ENCODE peak calls at places on chromosomes 12 and 14, in eight cellular contexts. Z is NB4, B is lower leg skin, T is transverse colon, O is tibial nerve, H is body of pancreas, J is heart left ventricle, L is A549. A is an unnamed sample.

GRCh38 chr14:21095430-21096205 is 2.8 kb downstream of the ZNF219 start:
- DNase-seq in Z (no peak), B (no peak), T (no peak), O (no peak), H (no peak), J (no peak), L (no peak), A (no peak)

GRCh38 chr12:49943663-49943945 is 6.9 kb upstream of the AQP2 start:
- DNase-seq in Z (peak), B (no peak), T (no peak), O (no peak), H (no peak), J (no peak), L (no peak), A (no peak)

GRCh38 chr12:104764225-104765073 is 193.6 kb downstream of the SLC41A2 start:
- DNase-seq in Z (peak), B (no peak), T (no peak), O (no peak), H (no peak), J (no peak), L (no peak), A (no peak)

GRCh38 chr12:47729233-47729632 is 3.9 kb upstream of the ENDOU start:
- DNase-seq in Z (no peak), B (no peak), T (no peak), O (no peak), H (no peak), J (no peak), L (no peak), A (no peak)

GRCh38 chr12:7190268-7191055 is 976 bp downstream of the PEX5 start:
- DNase-seq in Z (peak), B (peak), T (peak), O (no peak), H (peak), J (peak), L (peak), A (no peak)

GRCh38 chr14:92797935-92798653 is 4.0 kb downstream of the GOLGA5 start:
- DNase-seq in Z (no peak), B (no peak), T (no peak), O (no peak), H (no peak), J (no peak), L (no peak), A (no peak)

GRCh38 chr12:47896022-47896421 is 8.8 kb downstream of the VDR start:
- DNase-seq in Z (no peak), B (no peak), T (no peak), O (no peak), H (no peak), J (no peak), L (no peak), A (no peak)

GRCh38 chr14:24307575-24308341 is at the start of gene CIDEB:
- DNase-seq in Z (peak), B (no peak), T (peak), O (peak), H (peak), J (no peak), L (peak), A (peak)

GRCh38 chr12:49967042-49967776 is 5.5 kb downstream of the AQP5 start:
- DNase-seq in Z (peak), B (peak), T (peak), O (peak), H (peak), J (peak), L (peak), A (peak)

GRCh38 chr12:59977779-59978178 is 381.9 kb downstream of the SLC16A7 start:
- DNase-seq in Z (no peak), B (no peak), T (no peak), O (no peak), H (no peak), J (no peak), L (no peak), A (no peak)

GRCh38 chr12:46386877-46387629 is 14.5 kb upstream of the SLC38A2 start:
- DNase-seq in Z (peak), B (no peak), T (peak), O (no peak), H (no peak), J (peak), L (no peak), A (no peak)

GRCh38 chr12:48712209-48712608 is 4.3 kb downstream of the CCNT1 start:
- DNase-seq in Z (no peak), B (no peak), T (no peak), O (no peak), H (no peak), J (no peak), L (no peak), A (no peak)

GRCh38 chr12:62813031-62813829 is 121.7 kb downstream of the PPM1H start:
- DNase-seq in Z (peak), B (peak), T (peak), O (peak), H (peak), J (peak), L (peak), A (peak)

GRCh38 chr12:102317155-102317554 is 119.5 kb upstream of the PMCH start:
- DNase-seq in Z (no peak), B (no peak), T (no peak), O (no peak), H (no peak), J (no peak), L (no peak), A (no peak)

GRCh38 chr14:55065411-55065810 is 14.0 kb downstream of the MAPK1IP1L start:
- DNase-seq in Z (no peak), B (no peak), T (no peak), O (no peak), H (no peak), J (no peak), L (no peak), A (no peak)

GRCh38 chr14:61188936-61189808 is 92.0 kb downstream of the TMEM30B start:
- DNase-seq in Z (peak), B (peak), T (peak), O (peak), H (peak), J (peak), L (peak), A (peak)

GRCh38 chr14:105022276-105022670 is 1.4 kb upstream of the CDCA4 start:
- DNase-seq in Z (no peak), B (no peak), T (no peak), O (no peak), H (no peak), J (no peak), L (no peak), A (no peak)

GRCh38 chr14:75542585-75543091 is 20.4 kb downstream of the BATF start:
- DNase-seq in Z (peak), B (peak), T (peak), O (peak), H (peak), J (peak), L (no peak), A (peak)

GRCh38 chr14:70873627-70874026 is 33.6 kb upstream of the PCNX1 start:
- DNase-seq in Z (peak), B (no peak), T (no peak), O (no peak), H (no peak), J (no peak), L (no peak), A (no peak)

GRCh38 chr14:40847496-40847895 is 759.2 kb upstream of the LRFN5 start:
- DNase-seq in Z (no peak), B (no peak), T (no peak), O (no peak), H (no peak), J (no peak), L (no peak), A (no peak)

GRCh38 chr12:116323696-116324386 is 46.3 kb upstream of the MED13L start:
- DNase-seq in Z (no peak), B (no peak), T (no peak), O (no peak), H (no peak), J (no peak), L (no peak), A (no peak)

GRCh38 chr14:41922014-41922413 is 315.3 kb downstream of the LRFN5 start:
- DNase-seq in Z (no peak), B (no peak), T (no peak), O (no peak), H (no peak), J (no peak), L (no peak), A (no peak)

GRCh38 chr12:104466694-104467345 is 10.1 kb downstream of the CHST11 start:
- DNase-seq in Z (no peak), B (no peak), T (no peak), O (no peak), H (no peak), J (no peak), L (no peak), A (no peak)

GRCh38 chr14:92940543-92940942 is 17.6 kb downstream of the CHGA start:
- DNase-seq in Z (no peak), B (no peak), T (no peak), O (no peak), H (no peak), J (no peak), L (no peak), A (no peak)

GRCh38 chr12:91276529-91276928 is 93.9 kb upstream of the DCN start:
- DNase-seq in Z (no peak), B (no peak), T (no peak), O (no peak), H (no peak), J (no peak), L (no peak), A (no peak)

GRCh38 chr12:50661300-50662120 is 102.4 kb upstream of the ATF1 start:
- DNase-seq in Z (no peak), B (no peak), T (no peak), O (no peak), H (no peak), J (no peak), L (no peak), A (no peak)

GRCh38 chr14:92567173-92567725 is 53.7 kb downstream of the RIN3 start:
- DNase-seq in Z (no peak), B (no peak), T (no peak), O (no peak), H (no peak), J (no peak), L (no peak), A (no peak)

GRCh38 chr14:31363331-31364073 is 56.8 kb downstream of the HEATR5A start:
- DNase-seq in Z (no peak), B (no peak), T (no peak), O (no peak), H (no peak), J (no peak), L (no peak), A (no peak)

GRCh38 chr12:103626498-103626897 is 39.4 kb downstream of the STAB2 start:
- DNase-seq in Z (no peak), B (peak), T (peak), O (peak), H (peak), J (peak), L (peak), A (peak)

GRCh38 chr14:74425525-74426201 is 347 bp downstream of the SYNDIG1L start:
- DNase-seq in Z (peak), B (no peak), T (peak), O (no peak), H (peak), J (no peak), L (peak), A (no peak)

GRCh38 chr12:46577063-46577776 is 204.6 kb upstream of the SLC38A2 start:
- DNase-seq in Z (no peak), B (no peak), T (no peak), O (no peak), H (no peak), J (no peak), L (no peak), A (no peak)

GRCh38 chr14:67630938-67631337 is 11.2 kb downstream of the ARG2 start:
- DNase-seq in Z (no peak), B (no peak), T (no peak), O (no peak), H (no peak), J (no peak), L (no peak), A (no peak)

GRCh38 chr14:68373847-68374582 is 418.9 kb downstream of the ZFP36L1 start:
- DNase-seq in Z (no peak), B (no peak), T (no peak), O (no peak), H (no peak), J (no peak), L (no peak), A (no peak)

GRCh38 chr14:50064993-50065392 is 51.4 kb downstream of the VCPKMT start:
- DNase-seq in Z (peak), B (peak), T (peak), O (peak), H (no peak), J (no peak), L (no peak), A (peak)

GRCh38 chr14:58280954-58281787 is 17.2 kb upstream of the ARID4A start:
- DNase-seq in Z (peak), B (peak), T (peak), O (peak), H (peak), J (no peak), L (peak), A (no peak)

GRCh38 chr14:42665083-42665482 is 1058.4 kb downstream of the LRFN5 start:
- DNase-seq in Z (no peak), B (no peak), T (no peak), O (no peak), H (no peak), J (no peak), L (no peak), A (no peak)

GRCh38 chr12:10364839-10365681 is 24.8 kb downstream of the KLRK1 start:
- DNase-seq in Z (peak), B (peak), T (peak), O (peak), H (peak), J (no peak), L (peak), A (peak)
- TF ChIP-seq POLR2A in Z (no peak), B (no peak), T (peak), O (peak), H (no peak), J (no peak), L (no peak), A (no peak)

GRCh38 chr14:100419856-100420255 is 96.7 kb downstream of the SLC25A47 start:
- DNase-seq in Z (no peak), B (no peak), T (no peak), O (no peak), H (no peak), J (no peak), L (no peak), A (no peak)

GRCh38 chr14:100415226-100415625 is 92.1 kb downstream of the SLC25A47 start:
- DNase-seq in Z (no peak), B (no peak), T (no peak), O (no peak), H (no peak), J (no peak), L (no peak), A (no peak)

GRCh38 chr14:100416921-100417451 is 93.8 kb downstream of the SLC25A47 start:
- DNase-seq in Z (no peak), B (no peak), T (peak), O (no peak), H (no peak), J (no peak), L (peak), A (no peak)

GRCh38 chr14:100416081-100416480 is 92.9 kb downstream of the SLC25A47 start:
- DNase-seq in Z (no peak), B (no peak), T (no peak), O (no peak), H (no peak), J (no peak), L (no peak), A (no peak)

GRCh38 chr14:100417466-100417865 is 94.3 kb downstream of the SLC25A47 start:
- DNase-seq in Z (peak), B (peak), T (peak), O (peak), H (peak), J (no peak), L (peak), A (peak)
- TF ChIP-seq POLR2A in Z (no peak), B (no peak), T (peak), O (no peak), H (no peak), J (no peak), L (no peak), A (no peak)

DNA sequence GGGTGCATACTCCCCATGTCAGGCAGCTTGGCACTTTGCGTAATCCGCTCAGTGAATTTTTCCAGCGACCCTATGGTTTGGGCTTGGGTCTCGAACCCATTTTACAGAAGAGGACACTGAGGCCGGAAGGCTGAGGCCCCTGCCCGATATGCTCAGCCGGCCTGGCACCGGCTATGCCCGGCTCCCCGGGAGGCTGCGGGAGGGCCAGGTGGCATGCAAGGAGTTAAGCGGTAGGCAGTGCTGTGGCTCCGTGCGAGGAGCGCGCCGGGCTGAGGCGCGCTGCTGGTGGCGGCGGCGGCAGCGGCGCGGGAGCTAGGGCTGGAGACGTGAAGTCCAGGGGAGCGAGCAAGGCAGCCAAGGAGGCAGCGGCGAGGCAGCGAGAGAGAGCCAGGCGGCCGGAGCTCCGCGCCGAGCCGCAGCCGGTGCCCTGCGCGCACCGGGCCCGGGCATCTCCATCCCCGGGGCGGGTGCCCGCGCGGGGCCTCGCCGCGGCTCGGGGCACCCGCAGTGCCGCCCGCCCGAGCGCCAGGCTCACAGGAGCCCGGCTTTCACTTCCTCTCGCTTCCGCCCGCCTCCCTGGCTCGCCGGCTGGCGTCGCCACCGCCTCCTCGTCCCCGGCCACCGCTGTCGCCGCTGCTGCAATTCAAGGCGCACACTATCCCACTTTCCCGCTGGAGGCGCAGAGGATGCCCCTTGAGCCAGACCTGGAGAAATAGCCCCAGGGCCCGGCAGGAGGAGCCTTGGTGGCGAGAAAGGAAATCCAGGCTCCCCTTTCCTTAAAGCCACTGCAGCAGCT is at the start of gene WSCD2:
- DNase-seq in Z (peak), B (peak), T (peak), O (peak), H (peak), J (no peak), L (no peak), A (peak)
- TF ChIP-seq POLR2A in Z (no peak), B (no peak), T (no peak), O (no peak), H (no peak), J (no peak), L (no peak), A (no peak)

DNA sequence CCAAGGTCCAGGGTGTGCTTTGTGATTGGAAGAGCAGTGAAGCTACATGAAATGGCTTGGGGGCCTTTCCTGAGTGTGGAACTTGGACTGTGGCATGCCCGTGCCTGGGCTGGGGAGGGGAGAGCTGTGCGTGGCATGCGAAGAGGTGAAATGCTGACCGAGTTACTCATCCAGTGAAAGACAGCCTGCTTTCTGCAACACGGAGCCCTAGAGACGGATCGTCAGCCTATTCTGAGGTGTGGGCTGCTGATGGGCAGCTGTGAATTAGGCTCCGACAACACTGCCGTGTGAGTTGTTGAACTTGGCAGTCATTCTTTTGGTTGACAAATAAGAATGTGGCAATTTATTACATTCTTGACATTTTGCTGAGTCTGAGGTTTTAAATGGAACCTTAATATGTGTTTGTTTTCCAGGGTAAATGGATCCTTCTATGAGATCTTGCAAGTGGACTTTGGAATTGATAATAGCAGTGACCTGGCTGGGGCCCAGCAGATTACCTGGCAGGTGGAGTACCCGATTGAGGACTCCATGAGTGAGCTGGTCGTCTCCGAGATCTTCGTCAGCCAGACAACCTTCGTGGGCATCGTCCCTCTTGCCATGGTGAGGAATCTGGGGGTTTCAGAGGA is 453.9 kb downstream of the AACS start:
- DNase-seq in Z (no peak), B (no peak), T (peak), O (no peak), H (peak), J (no peak), L (no peak), A (peak)
- TF ChIP-seq POLR2A in Z (no peak), B (no peak), T (no peak), O (no peak), H (no peak), J (no peak), L (no peak), A (no peak)

GRCh38 chr12:121827351-121828099 is 23.7 kb downstream of the SETD1B start:
- DNase-seq in Z (no peak), B (no peak), T (no peak), O (no peak), H (no peak), J (no peak), L (no peak), A (no peak)

GRCh38 chr12:121823727-121824115 is 19.9 kb downstream of the SETD1B start:
- DNase-seq in Z (no peak), B (no peak), T (no peak), O (no peak), H (no peak), J (no peak), L (no peak), A (no peak)

GRCh38 chr12:121826318-121826954 is 22.6 kb downstream of the SETD1B start:
- DNase-seq in Z (no peak), B (no peak), T (no peak), O (no peak), H (no peak), J (no peak), L (no peak), A (no peak)

GRCh38 chr12:121823101-121823726 is 19.4 kb downstream of the SETD1B start:
- DNase-seq in Z (no peak), B (no peak), T (no peak), O (no peak), H (no peak), J (no peak), L (no peak), A (no peak)

DNA sequence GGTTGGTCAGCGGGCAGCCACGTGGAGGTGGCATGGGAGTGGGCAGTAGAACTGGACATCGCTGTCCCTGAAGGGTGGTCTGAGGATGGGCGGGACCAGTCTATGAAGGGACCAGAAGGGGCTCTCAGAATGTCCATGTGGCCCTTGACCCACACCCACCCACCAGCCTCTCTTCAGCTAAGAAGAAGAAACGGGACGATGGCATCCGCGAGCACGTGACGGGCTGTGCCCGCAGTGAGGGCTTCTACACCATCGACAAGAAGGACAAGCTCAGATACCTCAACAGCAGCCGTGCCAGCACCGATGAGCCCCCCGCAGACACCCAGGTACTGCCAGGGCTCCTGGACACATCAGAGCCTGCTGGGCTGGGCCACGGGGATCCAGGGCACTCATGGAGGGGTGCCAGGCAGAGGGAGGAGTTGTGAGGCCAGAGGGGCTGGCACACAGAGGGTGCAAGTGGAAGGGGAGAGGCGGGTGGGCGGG is 21.3 kb downstream of the SETD1B start:
- DNase-seq in Z (no peak), B (no peak), T (no peak), O (no peak), H (no peak), J (no peak), L (no peak), A (no peak)
- TF ChIP-seq POLR2A in Z (no peak), B (no peak), T (peak), O (no peak), H (no peak), J (no peak), L (no peak), A (no peak)

GRCh38 chr12:130423991-130424857 is 86.5 kb downstream of the PIWIL1 start:
- DNase-seq in Z (peak), B (no peak), T (peak), O (no peak), H (no peak), J (no peak), L (no peak), A (no peak)

GRCh38 chr12:130423136-130423535 is 85.4 kb downstream of the PIWIL1 start:
- DNase-seq in Z (no peak), B (no peak), T (no peak), O (no peak), H (no peak), J (no peak), L (no peak), A (no peak)

GRCh38 chr12:130425698-130426245 is 88.1 kb downstream of the PIWIL1 start:
- DNase-seq in Z (no peak), B (no peak), T (peak), O (no peak), H (no peak), J (no peak), L (no peak), A (no peak)

GRCh38 chr12:130427381-130427887 is 89.7 kb downstream of the PIWIL1 start:
- DNase-seq in Z (no peak), B (no peak), T (peak), O (no peak), H (no peak), J (no peak), L (no peak), A (no peak)

GRCh38 chr12:130424858-130425697 is 87.4 kb downstream of the PIWIL1 start:
- DNase-seq in Z (no peak), B (no peak), T (peak), O (no peak), H (no peak), J (no peak), L (no peak), A (no peak)
- TF ChIP-seq POLR2A in Z (no peak), B (no peak), T (no peak), O (no peak), H (no peak), J (no peak), L (no peak), A (no peak)